ENCODE peak calls at places on chromosome 9, in five cellular contexts. One of them, this sample, is unnamed.

GRCh38 chr9:15308511-15308910 is 1.5 kb upstream of the TTC39B start:
- DNase-seq in globus pallidus: no peak
- DNase-seq in NCI-H446 treated with DMSO at 0.1 percent for 48 hours: no peak
- DNase-seq in body of pancreas: no peak
- DNase-seq in stimulated activated CD8-positive, alpha-beta memory T cell treated with anti-CD3 and anti-CD28 coated beads, Interleukin-4, amount 100 ng/mL, for 48 hours: no peak
- DNase-seq in this sample: no peak

GRCh38 chr9:114489928-114490327 is 15.3 kb downstream of the WHRN start:
- DNase-seq in body of pancreas: no peak
- DNase-seq in stimulated activated CD8-positive, alpha-beta memory T cell treated with anti-CD3 and anti-CD28 coated beads, Interleukin-4, amount 100 ng/mL, for 48 hours: no peak
- DNase-seq in globus pallidus: no peak
- DNase-seq in NCI-H446 treated with DMSO at 0.1 percent for 48 hours: no peak
- DNase-seq in this sample: no peak

GRCh38 chr9:17003576-17004240 is 131.1 kb upstream of the CNTLN start:
- DNase-seq in stimulated activated CD8-positive, alpha-beta memory T cell treated with anti-CD3 and anti-CD28 coated beads, Interleukin-4, amount 100 ng/mL, for 48 hours: no peak
- DNase-seq in NCI-H446 treated with DMSO at 0.1 percent for 48 hours: no peak
- DNase-seq in globus pallidus: no peak
- DNase-seq in body of pancreas: no peak
- DNase-seq in this sample: no peak

GRCh38 chr9:95004452-95005275 is 278.2 kb downstream of the AOPEP start:
- DNase-seq in stimulated activated CD8-positive, alpha-beta memory T cell treated with anti-CD3 and anti-CD28 coated beads, Interleukin-4, amount 100 ng/mL, for 48 hours: peak
- DNase-seq in body of pancreas: peak
- DNase-seq in NCI-H446 treated with DMSO at 0.1 percent for 48 hours: no peak
- DNase-seq in globus pallidus: no peak
- DNase-seq in this sample: no peak

GRCh38 chr9:111648066-111648465 is 13.3 kb upstream of the GNG10 start:
- DNase-seq in stimulated activated CD8-positive, alpha-beta memory T cell treated with anti-CD3 and anti-CD28 coated beads, Interleukin-4, amount 100 ng/mL, for 48 hours: no peak
- DNase-seq in body of pancreas: no peak
- DNase-seq in NCI-H446 treated with DMSO at 0.1 percent for 48 hours: no peak
- DNase-seq in globus pallidus: no peak
- DNase-seq in this sample: no peak

GRCh38 chr9:137240321-137240840 is 706 bp upstream of the TUBB4B start:
- DNase-seq in body of pancreas: peak
- DNase-seq in NCI-H446 treated with DMSO at 0.1 percent for 48 hours: peak
- DNase-seq in globus pallidus: peak
- DNase-seq in stimulated activated CD8-positive, alpha-beta memory T cell treated with anti-CD3 and anti-CD28 coated beads, Interleukin-4, amount 100 ng/mL, for 48 hours: peak
- DNase-seq in this sample: peak

GRCh38 chr9:120583958-120584369 is 4.0 kb upstream of the CDK5RAP2 start:
- DNase-seq in globus pallidus: peak
- DNase-seq in NCI-H446 treated with DMSO at 0.1 percent for 48 hours: peak
- DNase-seq in stimulated activated CD8-positive, alpha-beta memory T cell treated with anti-CD3 and anti-CD28 coated beads, Interleukin-4, amount 100 ng/mL, for 48 hours: peak
- DNase-seq in body of pancreas: peak
- DNase-seq in this sample: peak

GRCh38 chr9:113548221-113549041 is 84.9 kb downstream of the RGS3 start:
- DNase-seq in NCI-H446 treated with DMSO at 0.1 percent for 48 hours: no peak
- DNase-seq in stimulated activated CD8-positive, alpha-beta memory T cell treated with anti-CD3 and anti-CD28 coated beads, Interleukin-4, amount 100 ng/mL, for 48 hours: peak
- DNase-seq in globus pallidus: peak
- DNase-seq in body of pancreas: peak
- DNase-seq in this sample: peak

GRCh38 chr9:81759680-81760215 is 70.4 kb upstream of the TLE1 start:
- DNase-seq in stimulated activated CD8-positive, alpha-beta memory T cell treated with anti-CD3 and anti-CD28 coated beads, Interleukin-4, amount 100 ng/mL, for 48 hours: no peak
- DNase-seq in NCI-H446 treated with DMSO at 0.1 percent for 48 hours: no peak
- DNase-seq in globus pallidus: no peak
- DNase-seq in body of pancreas: no peak
- DNase-seq in this sample: peak

GRCh38 chr9:92196909-92197308 is 81.7 kb upstream of the SPTLC1 start:
- DNase-seq in stimulated activated CD8-positive, alpha-beta memory T cell treated with anti-CD3 and anti-CD28 coated beads, Interleukin-4, amount 100 ng/mL, for 48 hours: no peak
- DNase-seq in NCI-H446 treated with DMSO at 0.1 percent for 48 hours: no peak
- DNase-seq in body of pancreas: no peak
- DNase-seq in globus pallidus: no peak
- DNase-seq in this sample: no peak

GRCh38 chr9:21381752-21382339 is 3.4 kb downstream of the IFNA2 start:
- DNase-seq in globus pallidus: no peak
- DNase-seq in body of pancreas: no peak
- DNase-seq in stimulated activated CD8-positive, alpha-beta memory T cell treated with anti-CD3 and anti-CD28 coated beads, Interleukin-4, amount 100 ng/mL, for 48 hours: no peak
- DNase-seq in NCI-H446 treated with DMSO at 0.1 percent for 48 hours: no peak
- DNase-seq in this sample: no peak

GRCh38 chr9:87039809-87040392 is 92.6 kb upstream of the GAS1 start:
- DNase-seq in globus pallidus: no peak
- DNase-seq in body of pancreas: no peak
- DNase-seq in stimulated activated CD8-positive, alpha-beta memory T cell treated with anti-CD3 and anti-CD28 coated beads, Interleukin-4, amount 100 ng/mL, for 48 hours: no peak
- DNase-seq in NCI-H446 treated with DMSO at 0.1 percent for 48 hours: no peak
- DNase-seq in this sample: no peak

GRCh38 chr9:137569609-137570203 is 9.0 kb downstream of the DPH7 start:
- DNase-seq in globus pallidus: no peak
- DNase-seq in body of pancreas: no peak
- DNase-seq in NCI-H446 treated with DMSO at 0.1 percent for 48 hours: no peak
- DNase-seq in stimulated activated CD8-positive, alpha-beta memory T cell treated with anti-CD3 and anti-CD28 coated beads, Interleukin-4, amount 100 ng/mL, for 48 hours: no peak
- DNase-seq in this sample: no peak

GRCh38 chr9:76591256-76591950 is 132.4 kb downstream of the GCNT1 start:
- DNase-seq in globus pallidus: no peak
- DNase-seq in NCI-H446 treated with DMSO at 0.1 percent for 48 hours: no peak
- DNase-seq in stimulated activated CD8-positive, alpha-beta memory T cell treated with anti-CD3 and anti-CD28 coated beads, Interleukin-4, amount 100 ng/mL, for 48 hours: no peak
- DNase-seq in body of pancreas: no peak
- DNase-seq in this sample: no peak

GRCh38 chr9:31799953-31800609 is 584.4 kb upstream of the ACO1 start:
- DNase-seq in NCI-H446 treated with DMSO at 0.1 percent for 48 hours: peak
- DNase-seq in stimulated activated CD8-positive, alpha-beta memory T cell treated with anti-CD3 and anti-CD28 coated beads, Interleukin-4, amount 100 ng/mL, for 48 hours: no peak
- DNase-seq in body of pancreas: no peak
- DNase-seq in globus pallidus: no peak
- DNase-seq in this sample: no peak

GRCh38 chr9:137235424-137236237 is 4.9 kb downstream of the SLC34A3 start:
- DNase-seq in body of pancreas: no peak
- DNase-seq in globus pallidus: no peak
- DNase-seq in stimulated activated CD8-positive, alpha-beta memory T cell treated with anti-CD3 and anti-CD28 coated beads, Interleukin-4, amount 100 ng/mL, for 48 hours: no peak
- DNase-seq in NCI-H446 treated with DMSO at 0.1 percent for 48 hours: no peak
- DNase-seq in this sample: no peak

GRCh38 chr9:20591223-20591622 is 31.1 kb downstream of the MLLT3 start:
- DNase-seq in body of pancreas: no peak
- DNase-seq in NCI-H446 treated with DMSO at 0.1 percent for 48 hours: no peak
- DNase-seq in stimulated activated CD8-positive, alpha-beta memory T cell treated with anti-CD3 and anti-CD28 coated beads, Interleukin-4, amount 100 ng/mL, for 48 hours: no peak
- DNase-seq in globus pallidus: no peak
- DNase-seq in this sample: no peak

GRCh38 chr9:72557549-72557948 is 36.1 kb downstream of the TMC1 start:
- DNase-seq in NCI-H446 treated with DMSO at 0.1 percent for 48 hours: no peak
- DNase-seq in globus pallidus: no peak
- DNase-seq in body of pancreas: peak
- DNase-seq in stimulated activated CD8-positive, alpha-beta memory T cell treated with anti-CD3 and anti-CD28 coated beads, Interleukin-4, amount 100 ng/mL, for 48 hours: peak
- DNase-seq in this sample: peak

GRCh38 chr9:22813520-22813919 is 366.9 kb downstream of the DMRTA1 start:
- DNase-seq in body of pancreas: no peak
- DNase-seq in stimulated activated CD8-positive, alpha-beta memory T cell treated with anti-CD3 and anti-CD28 coated beads, Interleukin-4, amount 100 ng/mL, for 48 hours: no peak
- DNase-seq in NCI-H446 treated with DMSO at 0.1 percent for 48 hours: peak
- DNase-seq in globus pallidus: peak
- DNase-seq in this sample: no peak

GRCh38 chr9:137640862-137641261 is 22.1 kb downstream of the EHMT1 start:
- DNase-seq in stimulated activated CD8-positive, alpha-beta memory T cell treated with anti-CD3 and anti-CD28 coated beads, Interleukin-4, amount 100 ng/mL, for 48 hours: no peak
- DNase-seq in body of pancreas: no peak
- DNase-seq in NCI-H446 treated with DMSO at 0.1 percent for 48 hours: no peak
- DNase-seq in globus pallidus: no peak
- DNase-seq in this sample: no peak

GRCh38 chr9:27181381-27181780 is 72.4 kb downstream of the TEK start:
- DNase-seq in body of pancreas: no peak
- DNase-seq in stimulated activated CD8-positive, alpha-beta memory T cell treated with anti-CD3 and anti-CD28 coated beads, Interleukin-4, amount 100 ng/mL, for 48 hours: no peak
- DNase-seq in globus pallidus: no peak
- DNase-seq in NCI-H446 treated with DMSO at 0.1 percent for 48 hours: no peak
- DNase-seq in this sample: no peak

GRCh38 chr9:128635266-128636023 is 21.2 kb downstream of the DYNC2I2 start:
- DNase-seq in NCI-H446 treated with DMSO at 0.1 percent for 48 hours: no peak
- DNase-seq in globus pallidus: no peak
- DNase-seq in body of pancreas: peak
- DNase-seq in stimulated activated CD8-positive, alpha-beta memory T cell treated with anti-CD3 and anti-CD28 coated beads, Interleukin-4, amount 100 ng/mL, for 48 hours: no peak
- DNase-seq in this sample: peak

GRCh38 chr9:129252937-129253819 is 75.1 kb upstream of the IER5L start:
- DNase-seq in NCI-H446 treated with DMSO at 0.1 percent for 48 hours: no peak
- DNase-seq in stimulated activated CD8-positive, alpha-beta memory T cell treated with anti-CD3 and anti-CD28 coated beads, Interleukin-4, amount 100 ng/mL, for 48 hours: no peak
- DNase-seq in body of pancreas: no peak
- DNase-seq in globus pallidus: peak
- DNase-seq in this sample: no peak

GRCh38 chr9:101380295-101380694 is 4.5 kb downstream of the BAAT start:
- DNase-seq in globus pallidus: no peak
- DNase-seq in body of pancreas: no peak
- DNase-seq in stimulated activated CD8-positive, alpha-beta memory T cell treated with anti-CD3 and anti-CD28 coated beads, Interleukin-4, amount 100 ng/mL, for 48 hours: no peak
- DNase-seq in NCI-H446 treated with DMSO at 0.1 percent for 48 hours: no peak
- DNase-seq in this sample: no peak

GRCh38 chr9:18976368-18977238 is 56.4 kb downstream of the SAXO1 start:
- DNase-seq in globus pallidus: no peak
- DNase-seq in stimulated activated CD8-positive, alpha-beta memory T cell treated with anti-CD3 and anti-CD28 coated beads, Interleukin-4, amount 100 ng/mL, for 48 hours: no peak
- DNase-seq in NCI-H446 treated with DMSO at 0.1 percent for 48 hours: no peak
- DNase-seq in body of pancreas: no peak
- DNase-seq in this sample: no peak

GRCh38 chr9:129436751-129437625 is 183.9 kb downstream of the C9orf50 start:
- DNase-seq in NCI-H446 treated with DMSO at 0.1 percent for 48 hours: no peak
- DNase-seq in stimulated activated CD8-positive, alpha-beta memory T cell treated with anti-CD3 and anti-CD28 coated beads, Interleukin-4, amount 100 ng/mL, for 48 hours: peak
- DNase-seq in globus pallidus: no peak
- DNase-seq in body of pancreas: peak
- DNase-seq in this sample: peak

GRCh38 chr9:3794005-3794404 is 268.2 kb upstream of the RFX3 start:
- DNase-seq in stimulated activated CD8-positive, alpha-beta memory T cell treated with anti-CD3 and anti-CD28 coated beads, Interleukin-4, amount 100 ng/mL, for 48 hours: no peak
- DNase-seq in NCI-H446 treated with DMSO at 0.1 percent for 48 hours: no peak
- DNase-seq in globus pallidus: no peak
- DNase-seq in body of pancreas: no peak
- DNase-seq in this sample: no peak

GRCh38 chr9:38641985-38642864 is 21.8 kb upstream of the ANKRD18A start:
- DNase-seq in globus pallidus: peak
- DNase-seq in NCI-H446 treated with DMSO at 0.1 percent for 48 hours: peak
- DNase-seq in stimulated activated CD8-positive, alpha-beta memory T cell treated with anti-CD3 and anti-CD28 coated beads, Interleukin-4, amount 100 ng/mL, for 48 hours: no peak
- DNase-seq in body of pancreas: peak
- DNase-seq in this sample: no peak

GRCh38 chr9:125663127-125663526 is 43.9 kb downstream of the MAPKAP1 start:
- DNase-seq in globus pallidus: no peak
- DNase-seq in NCI-H446 treated with DMSO at 0.1 percent for 48 hours: no peak
- DNase-seq in body of pancreas: no peak
- DNase-seq in stimulated activated CD8-positive, alpha-beta memory T cell treated with anti-CD3 and anti-CD28 coated beads, Interleukin-4, amount 100 ng/mL, for 48 hours: no peak
- DNase-seq in this sample: no peak

GRCh38 chr9:132991351-132992300 is 13.1 kb downstream of the GFI1B start:
- DNase-seq in globus pallidus: no peak
- DNase-seq in NCI-H446 treated with DMSO at 0.1 percent for 48 hours: no peak
- DNase-seq in stimulated activated CD8-positive, alpha-beta memory T cell treated with anti-CD3 and anti-CD28 coated beads, Interleukin-4, amount 100 ng/mL, for 48 hours: no peak
- DNase-seq in body of pancreas: no peak
- DNase-seq in this sample: no peak

GRCh38 chr9:2181794-2182193 is 166.6 kb downstream of the SMARCA2 start:
- DNase-seq in NCI-H446 treated with DMSO at 0.1 percent for 48 hours: no peak
- DNase-seq in body of pancreas: no peak
- DNase-seq in stimulated activated CD8-positive, alpha-beta memory T cell treated with anti-CD3 and anti-CD28 coated beads, Interleukin-4, amount 100 ng/mL, for 48 hours: peak
- DNase-seq in globus pallidus: peak
- DNase-seq in this sample: no peak

GRCh38 chr9:1875921-1876448 is 139.2 kb upstream of the SMARCA2 start:
- DNase-seq in NCI-H446 treated with DMSO at 0.1 percent for 48 hours: no peak
- DNase-seq in stimulated activated CD8-positive, alpha-beta memory T cell treated with anti-CD3 and anti-CD28 coated beads, Interleukin-4, amount 100 ng/mL, for 48 hours: peak
- DNase-seq in body of pancreas: no peak
- DNase-seq in globus pallidus: no peak
- DNase-seq in this sample: no peak